ENCODE peak calls at places on chromosomes 4 and X, in ten cellular contexts. O is epithelial cell of prostate, E is posterior cingulate gyrus, U is KBM-7, Z is NCI-H345, G is NCI-H510A treated with DMSO at 0.1 percent for 48 hours, I is midbrain, W is stomach, M is HS-5, A is nephron progenitor cell. P is an unnamed sample.

GRCh38 chrX:119935215-119935893 is 8.2 kb downstream of the NKAP start:
- DNase-seq in O (no peak), E (no peak), U (no peak), Z (no peak), G (no peak), I (no peak), W (no peak), M (no peak), A (no peak), P (no peak)

GRCh38 chr4:4344915-4345527 is 41.9 kb upstream of the NSG1 start:
- DNase-seq in O (no peak), E (no peak), U (no peak), Z (no peak), G (peak), I (no peak), W (no peak), M (no peak), A (no peak), P (no peak)

GRCh38 chrX:10173331-10173900 is 16.6 kb downstream of the CLCN4 start:
- DNase-seq in O (peak), E (no peak), U (no peak), Z (no peak), G (peak), I (no peak), W (peak), M (no peak), A (peak), P (peak)

GRCh38 chr4:48254381-48255072 is 15.1 kb downstream of the TEC start:
- DNase-seq in O (no peak), E (no peak), U (no peak), Z (peak), G (no peak), I (no peak), W (peak), M (no peak), A (no peak), P (peak)

GRCh38 chrX:49053223-49054072 is 5.4 kb upstream of the CCDC120 start:
- DNase-seq in O (no peak), E (peak), U (peak), Z (peak), G (peak), I (no peak), W (peak), M (no peak), A (peak), P (peak)

GRCh38 chr4:88583643-88584470 is 8.4 kb upstream of the HERC3 start:
- DNase-seq in O (no peak), E (no peak), U (no peak), Z (no peak), G (no peak), I (no peak), W (no peak), M (no peak), A (no peak), P (no peak)

GRCh38 chrX:118594697-118595420 is 99.2 kb downstream of the DOCK11 start:
- DNase-seq in O (no peak), E (no peak), U (peak), Z (no peak), G (no peak), I (no peak), W (no peak), M (no peak), A (no peak), P (no peak)

GRCh38 chr4:73864365-73864764 is 4.8 kb upstream of the CXCL1 start:
- DNase-seq in O (no peak), E (no peak), U (peak), Z (peak), G (peak), I (no peak), W (peak), M (no peak), A (no peak), P (no peak)

GRCh38 chr4:7668282-7668681 is 233.6 kb upstream of the PSAPL1 start:
- DNase-seq in O (no peak), E (no peak), U (no peak), Z (no peak), G (no peak), I (no peak), W (no peak), M (no peak), A (no peak), P (no peak)

GRCh38 chr4:88341227-88342192 is 37.1 kb upstream of the HERC6 start:
- DNase-seq in O (no peak), E (peak), U (no peak), Z (peak), G (peak), I (peak), W (no peak), M (peak), A (no peak), P (peak)

GRCh38 chr4:154231796-154232478 is 259.7 kb downstream of the DCHS2 start:
- DNase-seq in O (no peak), E (no peak), U (no peak), Z (no peak), G (no peak), I (no peak), W (no peak), M (no peak), A (no peak), P (no peak)

GRCh38 chr4:55068522-55068921 is 56.9 kb downstream of the KDR start:
- DNase-seq in O (no peak), E (no peak), U (no peak), Z (no peak), G (no peak), I (no peak), W (no peak), M (no peak), A (no peak), P (no peak)

GRCh38 chr4:169064281-169064680 is 54.2 kb upstream of the CBR4 start:
- DNase-seq in O (no peak), E (no peak), U (no peak), Z (no peak), G (no peak), I (no peak), W (no peak), M (no peak), A (no peak), P (no peak)

GRCh38 chr4:143185253-143186107 is 763 bp downstream of the USP38 start:
- DNase-seq in O (no peak), E (peak), U (no peak), Z (peak), G (no peak), I (no peak), W (no peak), M (no peak), A (no peak), P (peak)

GRCh38 chr4:681736-682451 is 7.1 kb downstream of the SLC49A3 start:
- DNase-seq in O (no peak), E (no peak), U (no peak), Z (peak), G (peak), I (no peak), W (peak), M (no peak), A (peak), P (no peak)

GRCh38 chr4:184695178-184695896 is 38.6 kb downstream of the CENPU start:
- DNase-seq in O (peak), E (no peak), U (no peak), Z (no peak), G (no peak), I (no peak), W (no peak), M (no peak), A (no peak), P (no peak)

GRCh38 chr4:130479020-130479419 is 1383.1 kb downstream of the C4orf33 start:
- DNase-seq in O (no peak), E (no peak), U (no peak), Z (no peak), G (no peak), I (no peak), W (no peak), M (no peak), A (no peak), P (no peak)

GRCh38 chr4:1599491-1600210 is 84.5 kb downstream of the FAM53A start:
- DNase-seq in O (no peak), E (peak), U (no peak), Z (no peak), G (no peak), I (no peak), W (no peak), M (no peak), A (no peak), P (no peak)

GRCh38 chr4:96052827-96053226 is 212.9 kb downstream of the PDHA2 start:
- DNase-seq in O (no peak), E (no peak), U (no peak), Z (no peak), G (no peak), I (no peak), W (no peak), M (no peak), A (no peak), P (no peak)

GRCh38 chr4:78710536-78710935 is 65.6 kb upstream of the BMP2K start:
- DNase-seq in O (peak), E (no peak), U (no peak), Z (no peak), G (no peak), I (no peak), W (no peak), M (peak), A (no peak), P (no peak)

GRCh38 chr4:2286904-2287593 is 25.1 kb upstream of the MXD4 start:
- DNase-seq in O (no peak), E (peak), U (no peak), Z (no peak), G (peak), I (no peak), W (no peak), M (no peak), A (no peak), P (no peak)

GRCh38 chrX:145609951-145610511 is 207.6 kb upstream of the SLITRK2 start:
- DNase-seq in O (no peak), E (no peak), U (no peak), Z (no peak), G (no peak), I (no peak), W (no peak), M (no peak), A (no peak), P (no peak)

GRCh38 chr4:74109894-74110605 is 11.1 kb upstream of the CXCL2 start:
- DNase-seq in O (peak), E (no peak), U (no peak), Z (no peak), G (no peak), I (no peak), W (no peak), M (peak), A (no peak), P (no peak)

GRCh38 chr4:166301266-166301665 is 428.2 kb downstream of the TLL1 start:
- DNase-seq in O (no peak), E (no peak), U (no peak), Z (no peak), G (no peak), I (no peak), W (no peak), M (no peak), A (no peak), P (no peak)

GRCh38 chr4:13989496-13989895 is 362.0 kb upstream of the BOD1L1 start:
- DNase-seq in O (no peak), E (no peak), U (no peak), Z (no peak), G (no peak), I (no peak), W (no peak), M (no peak), A (no peak), P (peak)

GRCh38 chr4:147096667-147097604 is 151.3 kb upstream of the TTC29 start:
- DNase-seq in O (no peak), E (no peak), U (peak), Z (peak), G (peak), I (peak), W (no peak), M (peak), A (no peak), P (no peak)

GRCh38 chr4:82833696-82834313 is 35.2 kb upstream of the SCD5 start:
- DNase-seq in O (peak), E (no peak), U (no peak), Z (no peak), G (no peak), I (no peak), W (no peak), M (peak), A (no peak), P (no peak)

GRCh38 chr4:145623831-145624230 is 4.6 kb downstream of the MMAA start:
- DNase-seq in O (no peak), E (no peak), U (no peak), Z (no peak), G (no peak), I (no peak), W (no peak), M (no peak), A (no peak), P (no peak)

GRCh38 chrX:24241822-24242648 is 71.8 kb downstream of the SUPT20HL2 start:
- DNase-seq in O (no peak), E (no peak), U (peak), Z (peak), G (peak), I (peak), W (no peak), M (no peak), A (peak), P (no peak)

GRCh38 chrX:123339201-123339905 is 155.3 kb downstream of the GRIA3 start:
- DNase-seq in O (peak), E (no peak), U (no peak), Z (no peak), G (no peak), I (no peak), W (no peak), M (peak), A (no peak), P (no peak)

GRCh38 chrX:134634691-134635090 is 23.6 kb downstream of the PLAC1 start:
- DNase-seq in O (no peak), E (no peak), U (no peak), Z (no peak), G (no peak), I (no peak), W (no peak), M (peak), A (no peak), P (no peak)

GRCh38 chr4:147938481-147938880 is 206.6 kb downstream of the ARHGAP10 start:
- DNase-seq in O (no peak), E (no peak), U (no peak), Z (no peak), G (no peak), I (no peak), W (no peak), M (no peak), A (no peak), P (no peak)

GRCh38 chrX:1493877-1494510 is 41.3 kb upstream of the ASMTL start:
- DNase-seq in O (no peak), E (no peak), U (peak), Z (no peak), G (no peak), I (no peak), W (no peak), M (no peak), A (no peak), P (no peak)

GRCh38 chrX:120453985-120454384 is 15.1 kb downstream of the LAMP2 start:
- DNase-seq in O (no peak), E (no peak), U (no peak), Z (no peak), G (no peak), I (no peak), W (no peak), M (no peak), A (no peak), P (no peak)

GRCh38 chr4:15024386-15024785 is 22.1 kb downstream of the CPEB2 start:
- DNase-seq in O (no peak), E (no peak), U (no peak), Z (no peak), G (no peak), I (no peak), W (no peak), M (no peak), A (no peak), P (no peak)